ENCODE peak calls at places on chromosomes 1 and 21, in eight cellular contexts. K, X, U, O, D, V, N and M are unnamed samples.

GRCh38 chr1:55374801-55375616 is 159.8 kb upstream of the USP24 start:
- DNase-seq in U (no peak), V (no peak), O (no peak), N (no peak), X (peak), D (no peak), K (no peak), M (no peak)

GRCh38 chr1:237205400-237206064 is 163.5 kb downstream of the RYR2 start:
- DNase-seq in O (no peak), K (peak), X (no peak), N (peak), U (peak), D (no peak), V (peak), M (no peak)

GRCh38 chr21:16342932-16343331 is 613.1 kb downstream of the USP25 start:
- DNase-seq in D (no peak), K (no peak), O (no peak), U (no peak), N (no peak), X (no peak), V (no peak), M (no peak)

GRCh38 chr1:109354940-109355339 is 42.8 kb downstream of the SORT1 start:
- DNase-seq in V (no peak), X (no peak), D (no peak), N (no peak), K (no peak), O (no peak), U (no peak), M (no peak)

GRCh38 chr1:40860706-40861226 is 1.4 kb downstream of the CITED4 start:
- DNase-seq in K (no peak), V (no peak), O (no peak), X (no peak), N (no peak), D (no peak), U (no peak), M (no peak)

GRCh38 chr1:47969478-47969877 is 27.7 kb downstream of the TRABD2B start:
- DNase-seq in D (no peak), K (no peak), U (no peak), X (no peak), O (no peak), V (no peak), N (no peak), M (no peak)

GRCh38 chr1:190478193-190479007 is 736 bp upstream of the BRINP3 start:
- DNase-seq in X (no peak), V (no peak), U (peak), K (no peak), D (peak), N (peak), O (no peak), M (no peak)

GRCh38 chr1:58060548-58061170 is 485.9 kb downstream of the OMA1 start:
- DNase-seq in U (no peak), K (no peak), D (no peak), N (no peak), V (no peak), X (peak), O (no peak), M (no peak)

DNA sequence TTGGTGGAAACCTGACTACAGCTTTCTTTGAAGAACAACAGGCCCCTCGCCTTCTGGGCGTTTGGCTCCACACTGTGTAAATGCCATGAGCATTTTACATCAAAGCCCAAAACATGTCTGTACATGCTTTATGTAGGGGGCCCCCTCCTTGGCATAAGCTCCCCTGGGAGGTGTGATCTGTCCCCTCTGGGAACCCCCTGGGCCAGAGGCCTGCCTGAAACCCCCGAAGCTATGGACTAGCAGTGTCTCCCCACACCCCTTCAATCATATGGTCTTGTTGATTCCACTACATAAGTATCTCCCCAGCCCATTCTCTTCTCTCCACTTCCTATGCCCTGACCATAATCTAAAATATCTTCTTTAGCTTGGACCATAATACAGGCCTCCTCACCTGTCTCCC is 241.5 kb downstream of the C1orf94 start:
- DNase-seq in U (no peak), N (no peak), V (no peak), X (no peak), O (no peak), K (no peak), D (no peak), M (no peak)
- H3K4me3 ChIP-seq in U (no peak), N (no peak), V (no peak), X (no peak), O (no peak), K (no peak), D (no peak), M (no peak)

GRCh38 chr1:18642278-18643095 is 11.8 kb downstream of the PAX7 start:
- DNase-seq in U (peak), V (no peak), N (no peak), X (no peak), K (no peak), O (no peak), D (no peak), M (no peak)
- H3K4me3 ChIP-seq in U (peak), V (no peak), N (no peak), X (no peak), K (no peak), O (no peak), D (no peak), M (no peak)

GRCh38 chr1:111989531-111990025 is at the start of gene KCND3:
- DNase-seq in D (peak), O (no peak), V (no peak), K (no peak), X (peak), U (peak), N (no peak), M (no peak)
- H3K4me3 ChIP-seq in D (peak), O (no peak), V (peak), K (peak), X (peak), U (peak), N (no peak), M (peak)

GRCh38 chr1:210251680-210252490 is 19.3 kb downstream of the SERTAD4 start:
- DNase-seq in O (no peak), D (no peak), K (no peak), X (no peak), U (peak), V (no peak), N (no peak), M (no peak)
- H3K4me3 ChIP-seq in O (peak), D (peak), K (peak), X (peak), U (peak), V (peak), N (peak), M (peak)

GRCh38 chr1:200442023-200442422 is 32.2 kb upstream of the ZNF281 start:
- DNase-seq in X (no peak), K (no peak), U (no peak), V (no peak), D (no peak), O (no peak), N (no peak), M (no peak)
- H3K4me3 ChIP-seq in X (no peak), K (no peak), U (no peak), V (no peak), D (no peak), O (no peak), N (no peak), M (no peak)

DNA sequence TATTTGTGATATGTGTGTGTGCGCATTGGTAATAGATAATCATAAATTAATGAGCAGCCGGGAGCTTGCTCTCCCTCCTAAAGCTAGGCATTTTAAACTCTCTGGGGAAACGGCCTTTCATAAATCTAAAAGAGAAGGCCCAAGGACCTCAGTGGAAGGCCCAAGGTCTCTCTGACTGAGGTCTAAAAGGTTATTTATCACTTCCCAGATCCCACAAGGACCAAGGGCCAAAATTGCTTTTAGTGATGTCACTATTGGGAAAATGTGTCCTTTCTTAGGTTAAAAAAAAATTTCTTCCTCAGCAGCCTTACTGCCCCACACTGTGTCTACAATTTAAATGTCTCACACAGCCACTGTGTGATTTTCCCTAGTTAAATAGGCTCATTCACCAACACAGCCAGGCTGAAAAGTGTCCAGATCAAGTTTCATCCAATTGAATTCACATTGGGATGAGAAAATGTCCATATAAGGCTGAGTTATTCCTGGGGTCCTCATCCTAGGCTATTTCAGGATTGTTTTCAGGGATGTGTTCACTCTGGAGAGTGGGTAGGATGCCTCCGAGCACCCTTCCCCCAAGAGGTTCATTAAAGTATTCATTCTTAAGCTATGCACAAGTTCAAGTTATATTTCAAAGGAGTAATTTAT is 46.1 kb downstream of the SLC44A3 start:
- DNase-seq in D (no peak), X (peak), V (no peak), N (peak), O (no peak), K (peak), U (no peak), M (peak)
- H3K4me3 ChIP-seq in D (no peak), X (no peak), V (no peak), N (no peak), O (no peak), K (no peak), U (no peak), M (no peak)

DNA sequence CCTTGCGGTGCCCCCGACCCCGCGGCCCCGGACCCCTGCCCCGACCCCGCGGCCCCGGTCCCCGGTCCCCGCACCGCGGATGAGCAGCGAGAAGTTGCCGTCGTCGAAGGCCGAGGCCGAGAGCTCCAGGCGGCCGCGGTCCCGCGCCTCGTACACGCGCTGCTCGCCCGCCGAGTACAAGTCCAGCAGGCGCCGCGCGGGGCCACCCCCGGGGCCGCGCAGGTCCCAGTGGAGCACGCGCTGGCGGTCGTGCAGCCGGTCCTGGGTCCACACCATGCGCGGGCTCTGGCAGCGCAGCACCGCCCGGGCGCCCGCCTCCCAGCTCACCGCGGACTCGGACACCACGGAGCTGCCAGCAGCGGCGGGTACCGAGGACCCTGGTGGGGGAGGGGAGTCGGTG is 3.0 kb downstream of the MXRA8 start:
- DNase-seq in O (no peak), K (no peak), U (no peak), V (no peak), D (no peak), N (no peak), X (no peak), M (no peak)
- H3K4me3 ChIP-seq in O (no peak), K (peak), U (peak), V (peak), D (peak), N (peak), X (peak), M (peak)

DNA sequence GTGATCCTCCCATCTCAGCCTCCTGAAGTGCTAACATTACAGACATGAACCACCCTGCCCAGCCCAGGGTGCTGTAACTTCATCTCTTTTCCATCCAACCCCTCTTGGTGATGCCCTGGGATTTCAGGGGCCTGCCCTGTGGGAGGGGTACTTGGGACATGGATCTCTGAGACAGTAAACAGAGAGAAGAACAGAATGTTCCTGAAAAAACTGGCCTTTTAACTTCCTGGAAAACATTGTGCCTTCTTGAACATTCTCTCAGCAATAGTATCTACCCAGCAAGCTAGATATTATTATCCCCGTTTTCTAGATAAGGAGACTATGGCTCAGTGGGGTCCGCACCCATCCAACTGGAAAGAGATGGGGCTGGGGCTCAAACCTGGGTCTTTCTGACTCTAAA is 57.0 kb downstream of the VWA5B1 start:
- DNase-seq in N (no peak), U (no peak), D (no peak), O (no peak), K (no peak), V (no peak), X (no peak), M (no peak)
- H3K4me3 ChIP-seq in N (no peak), U (no peak), D (no peak), O (no peak), K (no peak), V (no peak), X (no peak), M (no peak)

DNA sequence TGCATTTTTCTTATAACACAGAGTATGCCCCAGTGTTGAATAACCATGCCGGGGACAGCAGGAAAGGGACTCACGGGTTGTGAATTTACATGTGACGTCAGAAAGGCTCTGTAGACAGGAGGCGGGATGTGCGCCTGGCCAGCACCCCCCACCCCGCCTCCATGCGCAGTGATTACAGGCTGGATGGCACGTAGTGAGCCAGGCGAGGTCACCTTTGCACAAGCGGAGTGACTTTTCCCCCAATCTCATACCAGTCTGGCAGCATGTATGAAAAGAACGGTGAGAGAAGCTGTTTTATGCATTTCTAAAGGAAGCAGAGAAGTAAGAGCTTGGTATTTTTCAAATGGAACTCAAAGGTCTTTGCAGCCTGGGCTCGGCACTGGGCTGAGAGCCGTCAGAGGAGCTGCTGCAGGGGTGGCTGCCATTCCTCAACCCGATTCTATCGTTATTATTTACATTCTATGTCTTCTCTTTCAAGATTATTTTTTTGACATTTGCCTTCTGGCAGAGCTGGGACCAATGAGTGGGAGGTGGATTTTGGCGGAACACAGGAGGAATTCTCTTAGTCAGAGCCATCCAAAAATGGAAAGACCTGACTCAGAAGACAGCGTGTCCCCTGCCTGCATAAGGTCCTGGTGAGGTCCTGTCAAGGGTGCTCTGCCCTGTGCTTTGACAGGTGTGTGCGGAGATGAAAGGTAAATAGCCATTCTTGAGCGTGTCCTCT is 115.6 kb upstream of the SLC45A1 start:
- DNase-seq in V (peak), X (peak), K (no peak), N (peak), D (peak), O (no peak), U (peak), M (peak)
- H3K4me3 ChIP-seq in V (no peak), X (no peak), K (no peak), N (no peak), D (peak), O (no peak), U (no peak), M (no peak)